ENCODE peak calls at places on chromosomes 11 and 22, in nine cellular contexts. One of them, this sample, is unnamed.

GRCh38 chr22:34414467-34415440 is 494.5 kb upstream of the LARGE1 start:
- DNase-seq in AG09309: no peak
- DNase-seq in brain microvascular endothelial cell: no peak
- DNase-seq in spleen: no peak
- DNase-seq in A673: peak; percentile 68
- DNase-seq in WERI-Rb-1: peak; percentile 79
- DNase-seq in endothelial cell: peak; percentile 26
- DNase-seq in neural crest cell: peak; percentile 72
- DNase-seq in osteocyte: no peak
- DNase-seq in this sample: peak; percentile 74

GRCh38 chr11:10405858-10406592 is 49.0 kb upstream of the AMPD3 start:
- DNase-seq in A673: peak; percentile 94
- DNase-seq in AG09309: peak; percentile 74
- DNase-seq in WERI-Rb-1: peak; percentile 82
- DNase-seq in osteocyte: peak; percentile 42
- DNase-seq in endothelial cell: peak; percentile 62
- DNase-seq in brain microvascular endothelial cell: peak; percentile 89
- DNase-seq in spleen: no peak
- DNase-seq in neural crest cell: peak; percentile 53
- DNase-seq in this sample: no peak

GRCh38 chr22:48782817-48783511 is 1044.7 kb downstream of the BRD1 start:
- DNase-seq in A673: peak; percentile 63
- DNase-seq in WERI-Rb-1: peak; percentile 38
- DNase-seq in osteocyte: peak; percentile 72
- DNase-seq in brain microvascular endothelial cell: no peak
- DNase-seq in spleen: no peak
- DNase-seq in neural crest cell: peak; percentile 21
- DNase-seq in endothelial cell: peak; percentile 44
- DNase-seq in AG09309: no peak
- DNase-seq in this sample: no peak

GRCh38 chr22:19431641-19432091 is at the start of gene HIRA:
- DNase-seq in A673: peak; percentile 86
- DNase-seq in AG09309: no peak
- DNase-seq in brain microvascular endothelial cell: peak; percentile 67
- DNase-seq in spleen: peak; percentile 96
- DNase-seq in neural crest cell: peak; percentile 85
- DNase-seq in osteocyte: peak; percentile 93
- DNase-seq in WERI-Rb-1: peak; percentile 76
- DNase-seq in endothelial cell: peak; percentile 75
- DNase-seq in this sample: peak; percentile 92

GRCh38 chr22:20863356-20863755 is 4.5 kb downstream of the SNAP29 start:
- DNase-seq in AG09309: no peak
- DNase-seq in endothelial cell: no peak
- DNase-seq in WERI-Rb-1: no peak
- DNase-seq in neural crest cell: no peak
- DNase-seq in spleen: no peak
- DNase-seq in brain microvascular endothelial cell: no peak
- DNase-seq in osteocyte: no peak
- DNase-seq in A673: no peak
- DNase-seq in this sample: no peak

GRCh38 chr22:38074181-38075104 is 9.5 kb downstream of the SLC16A8 start:
- DNase-seq in endothelial cell: peak; percentile 50
- DNase-seq in AG09309: no peak
- DNase-seq in A673: no peak
- DNase-seq in brain microvascular endothelial cell: no peak
- DNase-seq in WERI-Rb-1: peak; percentile 8
- DNase-seq in osteocyte: no peak
- DNase-seq in spleen: no peak
- DNase-seq in neural crest cell: no peak
- DNase-seq in this sample: peak; percentile 70

GRCh38 chr22:47019012-47019790 is 256.8 kb downstream of the TBC1D22A start:
- DNase-seq in WERI-Rb-1: no peak
- DNase-seq in AG09309: no peak
- DNase-seq in osteocyte: no peak
- DNase-seq in neural crest cell: no peak
- DNase-seq in brain microvascular endothelial cell: no peak
- DNase-seq in A673: no peak
- DNase-seq in spleen: no peak
- DNase-seq in endothelial cell: no peak
- DNase-seq in this sample: no peak

GRCh38 chr11:21892696-21893095 is 300.2 kb upstream of the ANO5 start:
- DNase-seq in WERI-Rb-1: no peak
- DNase-seq in endothelial cell: no peak
- DNase-seq in AG09309: no peak
- DNase-seq in spleen: no peak
- DNase-seq in neural crest cell: no peak
- DNase-seq in osteocyte: no peak
- DNase-seq in brain microvascular endothelial cell: no peak
- DNase-seq in A673: peak; percentile 93
- DNase-seq in this sample: no peak

GRCh38 chr11:8905528-8906165 is 5.3 kb upstream of the AKIP1 start:
- DNase-seq in neural crest cell: no peak
- DNase-seq in endothelial cell: no peak
- DNase-seq in brain microvascular endothelial cell: peak; percentile 87
- DNase-seq in osteocyte: no peak
- DNase-seq in AG09309: peak; percentile 67
- DNase-seq in A673: peak; percentile 20
- DNase-seq in spleen: no peak
- DNase-seq in WERI-Rb-1: no peak
- DNase-seq in this sample: no peak

GRCh38 chr22:30266445-30267381 is at the start of gene OSM:
- DNase-seq in spleen: peak; percentile 97
- DNase-seq in WERI-Rb-1: no peak
- DNase-seq in neural crest cell: no peak
- DNase-seq in AG09309: no peak
- DNase-seq in brain microvascular endothelial cell: no peak
- DNase-seq in osteocyte: no peak
- DNase-seq in A673: no peak
- DNase-seq in endothelial cell: no peak
- DNase-seq in this sample: no peak

GRCh38 chr11:21814169-21814568 is 378.7 kb upstream of the ANO5 start:
- DNase-seq in brain microvascular endothelial cell: peak; percentile 0
- DNase-seq in A673: peak; percentile 25
- DNase-seq in spleen: no peak
- DNase-seq in osteocyte: no peak
- DNase-seq in endothelial cell: no peak
- DNase-seq in WERI-Rb-1: no peak
- DNase-seq in neural crest cell: no peak
- DNase-seq in AG09309: no peak
- DNase-seq in this sample: no peak

GRCh38 chr11:118232659-118233058 is 7.8 kb upstream of the JAML start:
- DNase-seq in neural crest cell: no peak
- DNase-seq in A673: no peak
- DNase-seq in osteocyte: no peak
- DNase-seq in endothelial cell: no peak
- DNase-seq in AG09309: no peak
- DNase-seq in WERI-Rb-1: no peak
- DNase-seq in brain microvascular endothelial cell: no peak
- DNase-seq in spleen: no peak
- DNase-seq in this sample: no peak

GRCh38 chr11:45289369-45289768 is 3.2 kb upstream of the SYT13 start:
- DNase-seq in endothelial cell: no peak
- DNase-seq in neural crest cell: no peak
- DNase-seq in brain microvascular endothelial cell: peak; percentile 73
- DNase-seq in WERI-Rb-1: no peak
- DNase-seq in osteocyte: no peak
- DNase-seq in AG09309: peak; percentile 5
- DNase-seq in A673: no peak
- DNase-seq in spleen: no peak
- DNase-seq in this sample: no peak

GRCh38 chr11:68140496-68141246 is 19.5 kb upstream of the CHKA start:
- DNase-seq in AG09309: no peak
- DNase-seq in WERI-Rb-1: no peak
- DNase-seq in spleen: no peak
- DNase-seq in neural crest cell: no peak
- DNase-seq in osteocyte: no peak
- DNase-seq in brain microvascular endothelial cell: no peak
- DNase-seq in endothelial cell: no peak
- DNase-seq in A673: peak; percentile 24
- DNase-seq in this sample: no peak

GRCh38 chr11:76208829-76209670 is 2.7 kb upstream of the WNT11 start:
- DNase-seq in AG09309: no peak
- DNase-seq in osteocyte: peak; percentile 89
- DNase-seq in endothelial cell: peak; percentile 87
- DNase-seq in neural crest cell: peak; percentile 77
- DNase-seq in spleen: peak; percentile 95
- DNase-seq in WERI-Rb-1: peak; percentile 82
- DNase-seq in A673: peak; percentile 72
- DNase-seq in brain microvascular endothelial cell: peak; percentile 15
- DNase-seq in this sample: peak; percentile 87

GRCh38 chr22:47423861-47424820 is 661.7 kb downstream of the TBC1D22A start:
- DNase-seq in AG09309: no peak
- DNase-seq in brain microvascular endothelial cell: no peak
- DNase-seq in WERI-Rb-1: no peak
- DNase-seq in neural crest cell: no peak
- DNase-seq in endothelial cell: no peak
- DNase-seq in spleen: no peak
- DNase-seq in osteocyte: peak; percentile 69
- DNase-seq in A673: no peak
- DNase-seq in this sample: peak; percentile 52

GRCh38 chr11:3840870-3841425 is at the start of gene RHOG:
- DNase-seq in spleen: peak; percentile 97
- DNase-seq in brain microvascular endothelial cell: no peak
- DNase-seq in WERI-Rb-1: peak; percentile 73
- DNase-seq in A673: peak; percentile 78
- DNase-seq in neural crest cell: peak; percentile 65
- DNase-seq in osteocyte: peak; percentile 90
- DNase-seq in endothelial cell: peak; percentile 77
- DNase-seq in AG09309: peak; percentile 35
- DNase-seq in this sample: peak; percentile 78

GRCh38 chr11:71454470-71455113 is 1.6 kb downstream of the NADSYN1 start:
- DNase-seq in osteocyte: no peak
- DNase-seq in WERI-Rb-1: no peak
- DNase-seq in neural crest cell: no peak
- DNase-seq in AG09309: no peak
- DNase-seq in A673: no peak
- DNase-seq in brain microvascular endothelial cell: no peak
- DNase-seq in spleen: peak; percentile 68
- DNase-seq in endothelial cell: no peak
- DNase-seq in this sample: no peak
- TF ChIP-seq CTCF in osteocyte: no peak
- TF ChIP-seq CTCF in WERI-Rb-1: no peak
- TF ChIP-seq CTCF in neural crest cell: no peak
- TF ChIP-seq CTCF in AG09309: no peak
- TF ChIP-seq CTCF in A673: no peak
- TF ChIP-seq CTCF in brain microvascular endothelial cell: no peak
- TF ChIP-seq CTCF in spleen: no peak
- TF ChIP-seq CTCF in endothelial cell: no peak
- TF ChIP-seq CTCF in this sample: no peak

DNA sequence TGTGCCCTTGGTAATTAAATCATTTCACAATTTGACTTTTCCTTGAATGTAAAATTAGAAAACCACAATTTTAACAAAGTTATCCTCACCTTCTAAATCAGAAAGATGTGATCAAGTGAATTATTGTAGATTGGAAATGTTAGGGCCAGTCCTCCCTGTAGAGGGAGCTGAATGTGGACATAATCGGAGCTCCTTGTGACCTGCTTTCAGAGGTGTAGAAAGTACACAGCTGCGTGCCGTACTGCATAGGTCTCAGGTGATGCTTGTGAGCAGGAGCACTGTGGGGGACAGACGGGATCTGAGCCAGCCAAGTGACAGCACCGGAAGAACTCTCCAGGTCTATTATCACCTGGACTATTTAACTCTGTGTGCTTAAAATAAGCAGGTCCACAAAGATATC is 338.0 kb downstream of the AASDHPPT start:
- DNase-seq in AG09309: no peak
- DNase-seq in osteocyte: no peak
- DNase-seq in spleen: no peak
- DNase-seq in endothelial cell: no peak
- DNase-seq in WERI-Rb-1: peak; percentile 12
- DNase-seq in neural crest cell: no peak
- DNase-seq in brain microvascular endothelial cell: no peak
- DNase-seq in A673: no peak
- DNase-seq in this sample: no peak
- TF ChIP-seq CTCF in AG09309: no peak
- TF ChIP-seq CTCF in osteocyte: no peak
- TF ChIP-seq CTCF in spleen: no peak
- TF ChIP-seq CTCF in endothelial cell: no peak
- TF ChIP-seq CTCF in WERI-Rb-1: peak; percentile 22
- TF ChIP-seq CTCF in neural crest cell: no peak
- TF ChIP-seq CTCF in brain microvascular endothelial cell: peak; percentile 20
- TF ChIP-seq CTCF in A673: no peak
- TF ChIP-seq CTCF in this sample: no peak

DNA sequence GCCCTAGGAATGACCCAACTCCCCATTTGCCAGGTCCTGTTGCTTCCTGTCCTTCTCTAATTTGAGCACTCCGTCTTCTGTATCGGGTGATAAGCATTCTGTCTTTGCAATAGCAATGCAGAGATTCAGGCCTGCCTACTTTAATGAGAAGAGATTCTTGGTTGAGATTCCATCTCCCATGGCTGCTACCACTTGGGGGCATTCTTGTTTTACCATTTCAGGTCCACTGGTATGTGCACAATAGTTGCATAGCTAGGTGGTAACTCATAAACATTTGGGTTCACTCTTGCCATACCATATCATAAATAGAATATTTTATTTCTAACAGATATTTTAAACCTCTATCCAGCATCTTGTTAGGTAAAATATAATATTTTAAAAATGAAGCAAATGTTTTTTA is 34.4 kb upstream of the CALCB start:
- DNase-seq in osteocyte: no peak
- DNase-seq in A673: peak; percentile 23
- DNase-seq in brain microvascular endothelial cell: no peak
- DNase-seq in neural crest cell: no peak
- DNase-seq in endothelial cell: no peak
- DNase-seq in AG09309: no peak
- DNase-seq in WERI-Rb-1: no peak
- DNase-seq in spleen: no peak
- DNase-seq in this sample: no peak
- TF ChIP-seq CTCF in osteocyte: no peak
- TF ChIP-seq CTCF in A673: peak; percentile 40
- TF ChIP-seq CTCF in brain microvascular endothelial cell: peak; percentile 43
- TF ChIP-seq CTCF in neural crest cell: peak; percentile 16
- TF ChIP-seq CTCF in endothelial cell: no peak
- TF ChIP-seq CTCF in AG09309: peak; percentile 26
- TF ChIP-seq CTCF in WERI-Rb-1: no peak
- TF ChIP-seq CTCF in spleen: no peak
- TF ChIP-seq CTCF in this sample: peak; percentile 15

DNA sequence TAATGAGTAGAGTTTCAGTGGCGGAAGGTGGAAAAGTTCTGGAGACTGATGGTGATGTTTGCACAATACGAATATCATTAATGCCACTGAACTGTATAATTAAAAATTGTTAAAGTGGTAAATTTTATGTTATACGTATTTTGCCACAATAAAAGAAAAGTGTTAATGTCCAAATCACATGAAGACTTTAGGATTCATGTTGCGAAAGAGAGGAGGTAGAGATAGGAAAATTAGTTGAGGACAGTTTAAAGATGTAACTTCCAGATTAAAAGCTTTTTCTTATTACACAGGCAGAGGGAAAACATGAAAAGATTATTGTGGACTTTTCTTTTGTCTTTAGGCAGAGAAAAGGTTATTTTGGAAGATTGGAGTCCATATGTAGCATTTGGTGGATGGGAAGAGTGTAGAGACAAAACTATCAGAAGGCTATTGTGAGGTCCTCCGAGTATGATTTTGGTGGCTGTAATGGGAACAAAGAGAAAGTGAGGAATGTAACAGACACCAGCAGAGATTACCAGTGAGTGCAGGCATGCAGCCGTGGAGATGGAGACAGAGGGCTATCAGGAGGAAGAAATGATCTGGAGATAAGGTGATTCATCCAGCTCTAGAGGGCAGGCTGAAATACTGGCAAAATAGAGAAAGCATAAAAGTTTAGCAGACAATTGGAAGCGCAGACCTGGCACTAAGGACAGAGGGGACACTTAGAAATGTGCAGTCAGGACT is 12.5 kb downstream of the VPS26B start:
- DNase-seq in endothelial cell: no peak
- DNase-seq in osteocyte: no peak
- DNase-seq in spleen: no peak
- DNase-seq in brain microvascular endothelial cell: peak; percentile 32
- DNase-seq in neural crest cell: no peak
- DNase-seq in WERI-Rb-1: no peak
- DNase-seq in A673: no peak
- DNase-seq in AG09309: no peak
- DNase-seq in this sample: no peak
- TF ChIP-seq CTCF in endothelial cell: no peak
- TF ChIP-seq CTCF in osteocyte: no peak
- TF ChIP-seq CTCF in spleen: no peak
- TF ChIP-seq CTCF in brain microvascular endothelial cell: no peak
- TF ChIP-seq CTCF in neural crest cell: no peak
- TF ChIP-seq CTCF in WERI-Rb-1: no peak
- TF ChIP-seq CTCF in A673: no peak
- TF ChIP-seq CTCF in AG09309: no peak
- TF ChIP-seq CTCF in this sample: no peak